ENCODE peak calls at places on chromosomes 7 and 10, in five cellular contexts. S, F, O, H and Z are unnamed samples.

GRCh38 chr10:26626066-26626465 is 71.4 kb upstream of the PDSS1 start:
- DNase-seq in S (no peak), O (no peak), F (no peak), H (no peak), Z (no peak)

GRCh38 chr10:92240289-92241157 is 50.4 kb downstream of the CPEB3 start:
- DNase-seq in H (peak), S (peak), F (peak), O (peak), Z (peak)

GRCh38 chr10:126844406-126844805 is 60.8 kb upstream of the DOCK1 start:
- DNase-seq in S (no peak), O (no peak), F (no peak), H (no peak), Z (no peak)

GRCh38 chr7:122143751-122144711 is at the start of gene AASS:
- DNase-seq in H (peak), O (peak), S (peak), F (peak), Z (peak)

GRCh38 chr10:63206997-63207952 is 74.1 kb downstream of the NRBF2 start:
- DNase-seq in H (peak), S (peak), F (peak), O (no peak), Z (no peak)

GRCh38 chr10:18144928-18145327 is 4.7 kb downstream of the CACNB2 start:
- DNase-seq in F (peak), S (peak), H (no peak), O (no peak), Z (no peak)

GRCh38 chr10:75283150-75284096 is 47.7 kb upstream of the COMTD1 start:
- DNase-seq in S (peak), H (peak), F (no peak), O (no peak), Z (no peak)

GRCh38 chr10:28236641-28237040 is 66.2 kb downstream of the MPP7 start:
- DNase-seq in O (no peak), H (no peak), S (no peak), F (no peak), Z (no peak)

GRCh38 chr7:36245900-36246299 is 92.8 kb downstream of the EEPD1 start:
- DNase-seq in O (no peak), H (no peak), F (no peak), S (no peak), Z (no peak)

GRCh38 chr7:149816794-149817193 is 21.4 kb upstream of the ZNF862 start:
- DNase-seq in S (no peak), O (no peak), H (no peak), F (no peak), Z (no peak)

GRCh38 chr7:42883950-42884349 is 27.9 kb downstream of the C7orf25 start:
- DNase-seq in O (no peak), F (no peak), H (no peak), S (no peak), Z (no peak)

GRCh38 chr7:17376595-17376994 is 78.1 kb downstream of the AHR start:
- DNase-seq in S (no peak), O (no peak), H (no peak), F (no peak), Z (no peak)